ENCODE peak calls at places on chromosomes 16 and 17, in seven cellular contexts. N is AG09309; L is endothelial cell; Q is cardiac fibroblast; G is stimulated activated naive CD8-positive, alpha-beta T cell treated with anti-CD3 and anti-CD28 coated beads, Interleukin-15, Interleukin-2, amounts not matched to agents 100 U/mL and 50 U/mL, for 24 hours; Z is HFFc6; U is NCI-H2171 treated with DMSO at 0.1 percent for 48 hours. H is an unnamed sample.
A peak's percentile ranks its signal among the peaks of the same experiment; 100 is the strongest.

GRCh38 chr17:82242698-82242976 is 13.8 kb downstream of the SLC16A3 start:
- DNase-seq in U (no peak), N (no peak), Q (no peak), L (no peak), Z (no peak), G (no peak), H (no peak)

GRCh38 chr17:83193336-83194188 is 114.2 kb downstream of the METRNL start:
- DNase-seq in Q (peak; percentile 37), G (no peak), L (no peak), Z (no peak), N (no peak), U (no peak), H (no peak)

GRCh38 chr16:4180511-4180910 is 61.4 kb downstream of the SRL start:
- DNase-seq in L (no peak), U (no peak), Q (no peak), N (no peak), G (no peak), Z (no peak), H (no peak)

GRCh38 chr17:9878791-9879525 is 26.1 kb downstream of the RCVRN start:
- DNase-seq in N (no peak), Q (no peak), L (no peak), Z (no peak), G (no peak), U (no peak), H (no peak)

GRCh38 chr16:66270333-66270927 is 96.1 kb upstream of the CDH5 start:
- DNase-seq in Z (peak; percentile 13), Q (peak; percentile 57), L (peak; percentile 89), G (peak; percentile 78), U (peak; percentile 73), N (no peak), H (no peak)

GRCh38 chr17:63433746-63434591 is 12.1 kb downstream of the CYB561 start:
- DNase-seq in Z (peak; percentile 94), L (no peak), G (no peak), Q (peak; percentile 95), U (no peak), N (peak; percentile 90), H (no peak)

GRCh38 chr16:10421596-10421995 is 35.7 kb downstream of the ATF7IP2 start:
- DNase-seq in U (no peak), Q (no peak), L (no peak), Z (no peak), G (no peak), N (no peak), H (no peak)

GRCh38 chr16:72474511-72475123 is 302.7 kb upstream of the PMFBP1 start:
- DNase-seq in N (peak; percentile 79), Q (peak; percentile 92), U (no peak), G (no peak), L (no peak), Z (peak; percentile 85), H (no peak)

GRCh38 chr16:17063156-17063555 is 407.6 kb downstream of the XYLT1 start:
- DNase-seq in G (no peak), U (no peak), L (no peak), N (no peak), Q (no peak), Z (no peak), H (no peak)

GRCh38 chr16:59593256-59593655 is 859.1 kb upstream of the GOT2 start:
- DNase-seq in G (no peak), N (peak; percentile 61), L (no peak), Z (peak; percentile 80), Q (peak; percentile 83), U (no peak), H (no peak)

GRCh38 chr17:4269915-4270314 is 6.1 kb upstream of the ANKFY1 start:
- DNase-seq in L (no peak), U (no peak), N (no peak), Q (no peak), Z (no peak), G (no peak), H (no peak)

GRCh38 chr17:49817993-49818392 is 29.5 kb downstream of the KAT7 start:
- DNase-seq in G (peak; percentile 27), U (no peak), Z (no peak), L (no peak), N (no peak), Q (no peak), H (peak; percentile 47)

GRCh38 chr17:72569193-72569946 is 448.6 kb downstream of the SOX9 start:
- DNase-seq in Z (no peak), G (no peak), L (no peak), N (no peak), Q (no peak), U (peak; percentile 47), H (no peak)

GRCh38 chr17:909642-910323 is 69.8 kb downstream of the NXN start:
- DNase-seq in U (no peak), G (no peak), N (no peak), L (no peak), Z (peak; percentile 73), Q (peak; percentile 33), H (no peak)

GRCh38 chr17:6231886-6232767 is 161.9 kb downstream of the WSCD1 start:
- DNase-seq in L (no peak), Z (peak; percentile 22), U (no peak), N (no peak), Q (no peak), G (no peak), H (no peak)

GRCh38 chr16:67279296-67280089 is at the start of gene PLEKHG4:
- DNase-seq in N (no peak), Z (peak; percentile 36), U (peak; percentile 76), G (peak; percentile 89), L (peak; percentile 82), Q (peak; percentile 53), H (peak; percentile 60)

GRCh38 chr17:79922161-79922569 is 82.9 kb upstream of the CBX4 start:
- DNase-seq in N (no peak), L (no peak), U (no peak), Z (no peak), G (no peak), Q (no peak), H (no peak)

GRCh38 chr17:68356520-68356919 is 65.2 kb downstream of the ARSG start:
- DNase-seq in Q (no peak), Z (no peak), N (no peak), L (no peak), U (no peak), G (peak; percentile 63), H (peak; percentile 62)

GRCh38 chr17:17851603-17852002 is 14.8 kb upstream of the SREBF1 start:
- DNase-seq in G (no peak), Q (no peak), U (no peak), N (no peak), Z (no peak), L (no peak), H (no peak)

GRCh38 chr16:86446279-86446678 is 64.0 kb upstream of the FOXF1 start:
- DNase-seq in Q (no peak), N (no peak), U (no peak), Z (no peak), G (no peak), L (no peak), H (no peak)

GRCh38 chr17:53950207-53950857 is 127.6 kb downstream of the KIF2B start:
- DNase-seq in G (no peak), N (no peak), L (peak; percentile 27), Z (no peak), Q (no peak), U (no peak), H (no peak)

GRCh38 chr17:48051706-48052486 is 3.7 kb downstream of the NFE2L1 start:
- DNase-seq in U (no peak), Z (peak; percentile 72), G (no peak), Q (peak; percentile 94), N (peak; percentile 57), L (no peak), H (no peak)

GRCh38 chr17:4719684-4720221 is 9.3 kb downstream of the ARRB2 start:
- DNase-seq in L (no peak), Q (no peak), Z (no peak), G (no peak), N (no peak), U (peak; percentile 45), H (no peak)

GRCh38 chr17:142876-143784 is 5.8 kb downstream of the SCGB1C2 start:
- DNase-seq in L (peak; percentile 2), Z (no peak), G (no peak), U (no peak), N (no peak), Q (no peak), H (no peak)

GRCh38 chr17:59221159-59221847 is 992 bp downstream of the GDPD1 start:
- DNase-seq in G (peak; percentile 31), N (no peak), Q (peak; percentile 14), Z (no peak), L (no peak), U (no peak), H (no peak)

GRCh38 chr17:51711581-51711980 is 446.9 kb downstream of the CA10 start:
- DNase-seq in L (no peak), Q (no peak), U (no peak), G (no peak), N (no peak), Z (no peak), H (no peak)

GRCh38 chr16:87233928-87234327 is 83.3 kb downstream of the C16orf95 start:
- DNase-seq in G (no peak), N (no peak), Q (peak; percentile 72), L (peak; percentile 21), U (no peak), Z (peak; percentile 30), H (no peak)

GRCh38 chr17:77076046-77076882 is 64.5 kb upstream of the SEC14L1 start:
- DNase-seq in Q (peak; percentile 11), N (no peak), G (no peak), U (no peak), Z (no peak), L (no peak), H (no peak)

GRCh38 chr17:33674685-33675084 is 381.6 kb upstream of the ASIC2 start:
- DNase-seq in L (peak; percentile 77), Z (peak; percentile 35), U (peak; percentile 10), Q (peak; percentile 70), N (peak; percentile 1), G (peak; percentile 42), H (peak; percentile 8)

GRCh38 chr17:38867179-38867994 is 2.5 kb upstream of the LASP1 start:
- DNase-seq in G (peak; percentile 74), Z (peak; percentile 77), Q (peak; percentile 89), L (peak; percentile 74), U (peak; percentile 88), N (no peak), H (peak; percentile 50)

GRCh38 chr16:13471478-13471877 is 448.5 kb upstream of the ERCC4 start:
- DNase-seq in G (no peak), Z (no peak), L (no peak), U (no peak), Q (no peak), N (no peak), H (no peak)

GRCh38 chr17:50076591-50077235 is 18.4 kb upstream of the PDK2 start:
- DNase-seq in G (no peak), L (no peak), Q (no peak), N (no peak), U (peak; percentile 65), Z (no peak), H (no peak)

GRCh38 chr16:1941162-1941923 is 1.7 kb downstream of the MSRB1 start:
- DNase-seq in U (no peak), G (no peak), Z (no peak), L (peak; percentile 49), Q (no peak), N (no peak), H (no peak)

GRCh38 chr16:2856061-2856670 is 1.8 kb downstream of the PRSS22 start:
- DNase-seq in Z (no peak), N (no peak), L (no peak), G (peak; percentile 42), U (no peak), Q (no peak), H (no peak)